ENCODE peak calls at places on chromosome 6, in eight cellular contexts. E is HCT116, Z is right lobe of liver, T is upper lobe of left lung, W is HepG2, J is IMR-90, C is K562, Q is GM12878. P is an unnamed sample.

GRCh38 chr6:80523531-80523970 is 417.1 kb downstream of the BCKDHB start:
- ATAC-seq in E (peak; percentile 68), Z (no peak), T (no peak), W (no peak), J (no peak), C (no peak), Q (no peak), P (peak; percentile 28)

GRCh38 chr6:35602133-35602946 is 86.4 kb downstream of the FKBP5 start:
- ATAC-seq in E (no peak), Z (peak; percentile 71), T (peak; percentile 28), W (peak; percentile 60), J (no peak), C (peak; percentile 51), Q (no peak), P (peak; percentile 85)

GRCh38 chr6:100457251-100457990 is 7.3 kb downstream of the SIM1 start:
- ATAC-seq in E (no peak), Z (peak; percentile 13), T (no peak), W (no peak), J (no peak), C (no peak), Q (no peak), P (no peak)

GRCh38 chr6:160398674-160399271 is 50.6 kb downstream of the SLC22A3 start:
- ATAC-seq in E (no peak), Z (no peak), T (no peak), W (no peak), J (no peak), C (no peak), Q (peak; percentile 96), P (no peak)

GRCh38 chr6:140671926-140672325 is 1297.5 kb upstream of the CITED2 start:
- ATAC-seq in E (peak; percentile 65), Z (no peak), T (no peak), W (no peak), J (no peak), C (peak; percentile 39), Q (no peak), P (no peak)

GRCh38 chr6:11011787-11012234 is 32.3 kb downstream of the ELOVL2 start:
- ATAC-seq in E (peak; percentile 93), Z (peak; percentile 81), T (no peak), W (peak; percentile 77), J (no peak), C (peak; percentile 94), Q (peak; percentile 71), P (no peak)

GRCh38 chr6:105207524-105208269 is 27.9 kb upstream of the POPDC3 start:
- ATAC-seq in E (no peak), Z (no peak), T (no peak), W (no peak), J (no peak), C (no peak), Q (no peak), P (no peak)

GRCh38 chr6:105965042-105965760 is 120.9 kb upstream of the PRDM1 start:
- ATAC-seq in E (no peak), Z (no peak), T (no peak), W (no peak), J (no peak), C (no peak), Q (no peak), P (no peak)

GRCh38 chr6:111723412-111723970 is 117.8 kb upstream of the TRAF3IP2 start:
- ATAC-seq in E (no peak), Z (no peak), T (no peak), W (no peak), J (no peak), C (no peak), Q (peak; percentile 27), P (no peak)

GRCh38 chr6:77397561-77397960 is 65.7 kb downstream of the HTR1B start:
- ATAC-seq in E (no peak), Z (no peak), T (no peak), W (no peak), J (no peak), C (no peak), Q (no peak), P (no peak)

GRCh38 chr6:51684603-51685002 is 402.8 kb downstream of the PKHD1 start:
- ATAC-seq in E (no peak), Z (no peak), T (no peak), W (no peak), J (no peak), C (no peak), Q (no peak), P (no peak)

GRCh38 chr6:35214869-35215664 is 1.3 kb downstream of the SCUBE3 start:
- ATAC-seq in E (no peak), Z (no peak), T (no peak), W (no peak), J (peak; percentile 37), C (no peak), Q (no peak), P (no peak)

GRCh38 chr6:47292944-47293343 is 16.8 kb downstream of the TNFRSF21 start:
- ATAC-seq in E (no peak), Z (no peak), T (no peak), W (no peak), J (no peak), C (no peak), Q (no peak), P (no peak)

GRCh38 chr6:169215201-169215661 is 38.4 kb downstream of the THBS2 start:
- ATAC-seq in E (no peak), Z (no peak), T (no peak), W (no peak), J (no peak), C (no peak), Q (no peak), P (peak; percentile 42)

GRCh38 chr6:117568831-117569434 is 33.4 kb downstream of the GOPC start:
- ATAC-seq in E (no peak), Z (no peak), T (no peak), W (no peak), J (no peak), C (no peak), Q (no peak), P (no peak)

GRCh38 chr6:27422651-27423332 is 34.2 kb downstream of the ZNF391 start:
- ATAC-seq in E (no peak), Z (no peak), T (no peak), W (no peak), J (no peak), C (no peak), Q (no peak), P (no peak)

GRCh38 chr6:12621766-12622165 is 94.8 kb upstream of the PHACTR1 start:
- ATAC-seq in E (no peak), Z (no peak), T (no peak), W (no peak), J (no peak), C (no peak), Q (peak; percentile 54), P (no peak)

DNA sequence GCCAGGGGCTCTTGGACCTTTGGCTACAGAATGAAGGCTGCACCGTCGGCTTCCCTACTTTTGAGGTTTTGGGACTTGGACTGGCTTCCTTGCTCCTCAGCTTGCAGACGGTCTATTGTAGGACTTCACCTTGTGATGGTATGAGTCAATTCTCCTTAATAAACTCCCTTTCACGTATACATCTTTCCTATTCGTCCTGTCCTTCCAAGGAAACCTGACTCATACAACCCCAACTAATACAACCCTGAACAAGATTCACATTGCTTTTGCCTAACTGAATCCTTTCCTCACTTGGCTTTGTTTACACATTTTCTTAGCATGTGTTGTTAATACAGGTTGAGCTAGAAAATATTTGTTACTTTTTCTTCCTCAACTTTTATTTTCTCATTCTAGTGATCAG is 21.9 kb downstream of the TBXT start:
- ATAC-seq in E (no peak), Z (no peak), T (no peak), W (no peak), J (no peak), C (no peak), Q (no peak), P (no peak)
- H3K4me3 ChIP-seq in E (no peak overlapping the region), Z (no peak overlapping the region), T (no peak overlapping the region), W (no peak overlapping the region), J (no peak overlapping the region), C (no peak overlapping the region), Q (no peak overlapping the region), P (no peak overlapping the region)

DNA sequence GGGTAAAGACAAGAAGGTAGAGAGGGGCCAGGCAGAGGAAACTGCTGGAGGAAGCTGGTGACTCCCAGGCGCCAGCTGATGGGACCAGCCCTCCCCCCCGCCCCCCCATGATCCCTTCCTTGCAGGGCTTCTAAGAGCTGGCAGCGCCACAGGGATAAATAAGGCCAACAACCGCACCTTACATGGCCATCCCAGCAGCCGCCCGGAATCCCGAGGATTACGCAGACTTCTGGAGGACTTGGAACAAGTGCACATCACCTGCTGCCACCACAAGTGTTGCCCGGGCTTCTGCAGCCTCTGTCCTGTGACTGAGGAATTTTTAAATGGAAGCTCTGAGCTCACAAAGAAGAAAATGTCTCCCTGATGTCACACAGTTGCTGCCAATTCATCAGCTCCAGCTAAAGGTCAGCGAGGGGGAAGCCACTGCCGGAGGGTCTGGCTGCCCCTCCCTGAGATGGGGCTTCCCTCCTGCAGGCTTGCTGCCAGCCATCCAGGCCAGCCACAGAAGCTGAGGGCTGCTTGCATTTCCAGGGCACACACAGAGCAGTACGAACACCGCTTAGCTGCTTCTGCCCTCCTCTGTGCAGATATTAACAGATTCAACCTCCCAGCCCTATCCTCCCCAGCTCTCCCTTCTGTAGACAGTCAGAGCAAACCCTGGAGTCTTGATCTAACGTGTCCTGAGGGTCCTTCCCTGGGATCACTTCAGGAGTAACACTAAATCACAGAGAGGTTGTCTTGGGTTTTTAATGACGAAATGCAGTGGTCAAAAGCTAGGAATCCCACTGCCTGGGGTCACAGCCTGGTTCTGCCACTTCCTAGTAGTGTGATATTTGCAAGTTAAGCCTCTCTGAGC is 38.6 kb upstream of the PIM1 start:
- ATAC-seq in E (no peak), Z (no peak), T (peak; percentile 81), W (peak; percentile 57), J (no peak), C (peak; percentile 9), Q (no peak), P (peak; percentile 92)
- H3K4me1 ChIP-seq in E (peaks cover 35% of the 10 kb centered on the region), Z (peaks cover 43% of the 10 kb centered on the region), T (peaks cover 29% of the 10 kb centered on the region), W (peaks cover 90% of the 10 kb centered on the region), J (peaks cover 27% of the 10 kb centered on the region), C (peaks cover 39% of the 10 kb centered on the region), Q (peaks cover 15% of the 10 kb centered on the region), P (peaks cover 75% of the 10 kb centered on the region)

GRCh38 chr6:2990179-2990931 is 9.3 kb upstream of the NQO2 start:
- ATAC-seq in E (no peak), Z (no peak), T (no peak), W (no peak), J (no peak), C (peak; percentile 4), Q (no peak), P (no peak)

GRCh38 chr6:2986722-2987196 is 12.9 kb upstream of the NQO2 start:
- ATAC-seq in E (no peak), Z (no peak), T (no peak), W (no peak), J (no peak), C (no peak), Q (no peak), P (no peak)

GRCh38 chr6:2988076-2988425 is 11.6 kb upstream of the NQO2 start:
- ATAC-seq in E (no peak), Z (no peak), T (no peak), W (no peak), J (no peak), C (peak; percentile 1), Q (peak; percentile 2), P (no peak)

GRCh38 chr6:2989332-2990178 is 10.1 kb upstream of the NQO2 start:
- ATAC-seq in E (peak; percentile 57), Z (peak; percentile 68), T (peak; percentile 87), W (peak; percentile 74), J (peak; percentile 53), C (peak; percentile 70), Q (peak; percentile 89), P (peak; percentile 84)

GRCh38 chr6:2988426-2989331 is 11.0 kb upstream of the NQO2 start:
- ATAC-seq in E (peak; percentile 82), Z (peak; percentile 87), T (peak; percentile 94), W (peak; percentile 89), J (peak; percentile 83), C (peak; percentile 84), Q (peak; percentile 92), P (peak; percentile 82)
- TF ChIP-seq POLR2A in E (peak; percentile 62), Z (peak; percentile 57), T (peak; percentile 56), W (peak; percentile 72), J (peak; percentile 61), C (peak; percentile 80), Q (peak; percentile 64), P (peak; percentile 39)

GRCh38 chr6:16767765-16768514 is 6.7 kb upstream of the ATXN1 start:
- ATAC-seq in E (no peak), Z (no peak), T (no peak), W (no peak), J (no peak), C (no peak), Q (no peak), P (no peak)
- H3K4me3 ChIP-seq in E (no peak overlapping the region), Z (no peak overlapping the region), T (no peak overlapping the region), W (no peak overlapping the region), J (no peak overlapping the region), C (no peak overlapping the region), Q (no peak overlapping the region), P (no peak overlapping the region)